ENCODE peak calls at places on chromosomes 5 and 9, in seven cellular contexts. One of them, this sample, is unnamed.

GRCh38 chr5:136042665-136043121 is 13.9 kb downstream of the TGFBI start:
- DNase-seq in progenitor cell of endocrine pancreas: no peak
- DNase-seq in small intestine: peak
- DNase-seq in ELF-1: no peak
- DNase-seq in NAMALWA: no peak
- DNase-seq in stimulated activated CD4-positive, alpha-beta T cell treated with anti-CD3 and anti-CD28 coated beads, Interleukin-2, amount 100 ng/mL, for 48 hours: no peak
- DNase-seq in Peyer's patch: no peak
- DNase-seq in this sample: peak

GRCh38 chr5:138282918-138283742 is 8.7 kb upstream of the GFRA3 start:
- DNase-seq in ELF-1: peak
- DNase-seq in stimulated activated CD4-positive, alpha-beta T cell treated with anti-CD3 and anti-CD28 coated beads, Interleukin-2, amount 100 ng/mL, for 48 hours: no peak
- DNase-seq in NAMALWA: peak
- DNase-seq in Peyer's patch: no peak
- DNase-seq in small intestine: peak
- DNase-seq in progenitor cell of endocrine pancreas: peak
- DNase-seq in this sample: peak

GRCh38 chr9:86408121-86408520 is 53.9 kb upstream of the TUT7 start:
- DNase-seq in ELF-1: no peak
- DNase-seq in stimulated activated CD4-positive, alpha-beta T cell treated with anti-CD3 and anti-CD28 coated beads, Interleukin-2, amount 100 ng/mL, for 48 hours: no peak
- DNase-seq in NAMALWA: no peak
- DNase-seq in progenitor cell of endocrine pancreas: no peak
- DNase-seq in Peyer's patch: no peak
- DNase-seq in small intestine: no peak
- DNase-seq in this sample: no peak

GRCh38 chr5:36059571-36060515 is 6.8 kb downstream of the UGT3A2 start:
- DNase-seq in ELF-1: peak
- DNase-seq in progenitor cell of endocrine pancreas: no peak
- DNase-seq in NAMALWA: no peak
- DNase-seq in stimulated activated CD4-positive, alpha-beta T cell treated with anti-CD3 and anti-CD28 coated beads, Interleukin-2, amount 100 ng/mL, for 48 hours: no peak
- DNase-seq in small intestine: no peak
- DNase-seq in Peyer's patch: no peak
- DNase-seq in this sample: no peak

GRCh38 chr5:151569132-151570046 is 21.7 kb downstream of the FAT2 start:
- DNase-seq in stimulated activated CD4-positive, alpha-beta T cell treated with anti-CD3 and anti-CD28 coated beads, Interleukin-2, amount 100 ng/mL, for 48 hours: no peak
- DNase-seq in NAMALWA: no peak
- DNase-seq in small intestine: no peak
- DNase-seq in progenitor cell of endocrine pancreas: no peak
- DNase-seq in ELF-1: no peak
- DNase-seq in Peyer's patch: peak
- DNase-seq in this sample: no peak

GRCh38 chr5:139637438-139638089 is 10.6 kb upstream of the CXXC5 start:
- DNase-seq in stimulated activated CD4-positive, alpha-beta T cell treated with anti-CD3 and anti-CD28 coated beads, Interleukin-2, amount 100 ng/mL, for 48 hours: no peak
- DNase-seq in progenitor cell of endocrine pancreas: peak
- DNase-seq in small intestine: peak
- DNase-seq in ELF-1: peak
- DNase-seq in NAMALWA: peak
- DNase-seq in Peyer's patch: peak
- DNase-seq in this sample: peak

GRCh38 chr9:132176338-132176737 is 14.5 kb downstream of the NTNG2 start:
- DNase-seq in small intestine: no peak
- DNase-seq in progenitor cell of endocrine pancreas: no peak
- DNase-seq in stimulated activated CD4-positive, alpha-beta T cell treated with anti-CD3 and anti-CD28 coated beads, Interleukin-2, amount 100 ng/mL, for 48 hours: no peak
- DNase-seq in ELF-1: no peak
- DNase-seq in NAMALWA: no peak
- DNase-seq in Peyer's patch: no peak
- DNase-seq in this sample: no peak

GRCh38 chr5:142106061-142106460 is 2.5 kb upstream of the NDFIP1 start:
- DNase-seq in stimulated activated CD4-positive, alpha-beta T cell treated with anti-CD3 and anti-CD28 coated beads, Interleukin-2, amount 100 ng/mL, for 48 hours: no peak
- DNase-seq in small intestine: no peak
- DNase-seq in progenitor cell of endocrine pancreas: no peak
- DNase-seq in ELF-1: no peak
- DNase-seq in Peyer's patch: no peak
- DNase-seq in NAMALWA: no peak
- DNase-seq in this sample: no peak

GRCh38 chr5:23269981-23270380 is 237.4 kb upstream of the PRDM9 start:
- DNase-seq in stimulated activated CD4-positive, alpha-beta T cell treated with anti-CD3 and anti-CD28 coated beads, Interleukin-2, amount 100 ng/mL, for 48 hours: no peak
- DNase-seq in progenitor cell of endocrine pancreas: no peak
- DNase-seq in small intestine: no peak
- DNase-seq in Peyer's patch: no peak
- DNase-seq in NAMALWA: no peak
- DNase-seq in ELF-1: no peak
- DNase-seq in this sample: no peak

GRCh38 chr9:120454427-120454826 is 125.5 kb downstream of the CDK5RAP2 start:
- DNase-seq in small intestine: no peak
- DNase-seq in ELF-1: no peak
- DNase-seq in progenitor cell of endocrine pancreas: no peak
- DNase-seq in Peyer's patch: no peak
- DNase-seq in stimulated activated CD4-positive, alpha-beta T cell treated with anti-CD3 and anti-CD28 coated beads, Interleukin-2, amount 100 ng/mL, for 48 hours: no peak
- DNase-seq in NAMALWA: no peak
- DNase-seq in this sample: no peak

GRCh38 chr9:23733495-23734078 is 92.5 kb downstream of the ELAVL2 start:
- DNase-seq in ELF-1: no peak
- DNase-seq in progenitor cell of endocrine pancreas: no peak
- DNase-seq in Peyer's patch: no peak
- DNase-seq in NAMALWA: no peak
- DNase-seq in small intestine: no peak
- DNase-seq in stimulated activated CD4-positive, alpha-beta T cell treated with anti-CD3 and anti-CD28 coated beads, Interleukin-2, amount 100 ng/mL, for 48 hours: no peak
- DNase-seq in this sample: no peak

GRCh38 chr5:65883461-65883860 is 42.9 kb upstream of the ERBIN start:
- DNase-seq in progenitor cell of endocrine pancreas: no peak
- DNase-seq in ELF-1: no peak
- DNase-seq in stimulated activated CD4-positive, alpha-beta T cell treated with anti-CD3 and anti-CD28 coated beads, Interleukin-2, amount 100 ng/mL, for 48 hours: no peak
- DNase-seq in Peyer's patch: no peak
- DNase-seq in NAMALWA: no peak
- DNase-seq in small intestine: no peak
- DNase-seq in this sample: no peak

GRCh38 chr5:138653502-138653901 is 78.3 kb upstream of the HSPA9 start:
- DNase-seq in ELF-1: no peak
- DNase-seq in NAMALWA: peak
- DNase-seq in Peyer's patch: no peak
- DNase-seq in small intestine: no peak
- DNase-seq in stimulated activated CD4-positive, alpha-beta T cell treated with anti-CD3 and anti-CD28 coated beads, Interleukin-2, amount 100 ng/mL, for 48 hours: no peak
- DNase-seq in progenitor cell of endocrine pancreas: no peak
- DNase-seq in this sample: peak

GRCh38 chr5:33936381-33937016 is at the start of gene RXFP3:
- DNase-seq in Peyer's patch: no peak
- DNase-seq in small intestine: no peak
- DNase-seq in stimulated activated CD4-positive, alpha-beta T cell treated with anti-CD3 and anti-CD28 coated beads, Interleukin-2, amount 100 ng/mL, for 48 hours: no peak
- DNase-seq in ELF-1: peak
- DNase-seq in progenitor cell of endocrine pancreas: no peak
- DNase-seq in NAMALWA: no peak
- DNase-seq in this sample: no peak

GRCh38 chr9:127741831-127742434 is 6.8 kb upstream of the TOR2A start:
- DNase-seq in small intestine: peak
- DNase-seq in NAMALWA: no peak
- DNase-seq in ELF-1: peak
- DNase-seq in stimulated activated CD4-positive, alpha-beta T cell treated with anti-CD3 and anti-CD28 coated beads, Interleukin-2, amount 100 ng/mL, for 48 hours: no peak
- DNase-seq in progenitor cell of endocrine pancreas: peak
- DNase-seq in Peyer's patch: peak
- DNase-seq in this sample: no peak

GRCh38 chr9:120043448-120043847 is 536.5 kb downstream of the CDK5RAP2 start:
- DNase-seq in ELF-1: no peak
- DNase-seq in progenitor cell of endocrine pancreas: no peak
- DNase-seq in NAMALWA: no peak
- DNase-seq in stimulated activated CD4-positive, alpha-beta T cell treated with anti-CD3 and anti-CD28 coated beads, Interleukin-2, amount 100 ng/mL, for 48 hours: no peak
- DNase-seq in Peyer's patch: no peak
- DNase-seq in small intestine: no peak
- DNase-seq in this sample: no peak

GRCh38 chr5:133930061-133930823 is 38.2 kb downstream of the C5orf15 start:
- DNase-seq in stimulated activated CD4-positive, alpha-beta T cell treated with anti-CD3 and anti-CD28 coated beads, Interleukin-2, amount 100 ng/mL, for 48 hours: peak
- DNase-seq in progenitor cell of endocrine pancreas: no peak
- DNase-seq in ELF-1: no peak
- DNase-seq in small intestine: no peak
- DNase-seq in Peyer's patch: peak
- DNase-seq in NAMALWA: no peak
- DNase-seq in this sample: no peak

GRCh38 chr9:125634040-125634717 is 72.8 kb downstream of the MAPKAP1 start:
- DNase-seq in Peyer's patch: no peak
- DNase-seq in progenitor cell of endocrine pancreas: no peak
- DNase-seq in stimulated activated CD4-positive, alpha-beta T cell treated with anti-CD3 and anti-CD28 coated beads, Interleukin-2, amount 100 ng/mL, for 48 hours: no peak
- DNase-seq in NAMALWA: peak
- DNase-seq in small intestine: no peak
- DNase-seq in ELF-1: no peak
- DNase-seq in this sample: no peak